ENCODE peak calls at places on chromosomes 11 and 22, in four cellular contexts. One of them, this sample, is unnamed.

GRCh38 chr22:47564158-47564450 is 801.7 kb downstream of the TBC1D22A start:
- DNase-seq in K562: no peak
- DNase-seq in epithelial cell of esophagus: no peak
- DNase-seq in tibial nerve: no peak
- DNase-seq in this sample: no peak

GRCh38 chr11:43145653-43146052 is 166.1 kb upstream of the API5 start:
- DNase-seq in K562: no peak
- DNase-seq in epithelial cell of esophagus: no peak
- DNase-seq in tibial nerve: no peak
- DNase-seq in this sample: no peak

GRCh38 chr11:16613401-16614381 is 124.8 kb upstream of the C11orf58 start:
- DNase-seq in K562: peak; percentile 85
- DNase-seq in epithelial cell of esophagus: peak; percentile 85
- DNase-seq in tibial nerve: peak; percentile 88
- DNase-seq in this sample: peak; percentile 68

GRCh38 chr11:27350503-27350902 is 12.5 kb downstream of the CCDC34 start:
- DNase-seq in K562: no peak
- DNase-seq in epithelial cell of esophagus: no peak
- DNase-seq in tibial nerve: no peak
- DNase-seq in this sample: no peak

GRCh38 chr11:8584511-8584910 is 9.5 kb downstream of the STK33 start:
- DNase-seq in K562: no peak
- DNase-seq in epithelial cell of esophagus: no peak
- DNase-seq in tibial nerve: no peak
- DNase-seq in this sample: no peak

GRCh38 chr22:35637254-35637653 is 11.0 kb upstream of the APOL6 start:
- DNase-seq in K562: no peak
- DNase-seq in epithelial cell of esophagus: no peak
- DNase-seq in tibial nerve: no peak
- DNase-seq in this sample: no peak

GRCh38 chr11:44417756-44418437 is 108.0 kb upstream of the ALX4 start:
- DNase-seq in K562: no peak
- DNase-seq in epithelial cell of esophagus: peak; percentile 41
- DNase-seq in tibial nerve: no peak
- DNase-seq in this sample: no peak

GRCh38 chr11:16049611-16050010 is 306.7 kb downstream of the SOX6 start:
- DNase-seq in K562: no peak
- DNase-seq in epithelial cell of esophagus: no peak
- DNase-seq in tibial nerve: no peak
- DNase-seq in this sample: no peak

GRCh38 chr11:62295504-62295903 is 3.4 kb downstream of the SCGB1D4 start:
- DNase-seq in K562: no peak
- DNase-seq in epithelial cell of esophagus: peak; percentile 57
- DNase-seq in tibial nerve: no peak
- DNase-seq in this sample: no peak

GRCh38 chr11:38169286-38169685 is 1571.2 kb upstream of the RAG2 start:
- DNase-seq in K562: no peak
- DNase-seq in epithelial cell of esophagus: peak; percentile 82
- DNase-seq in tibial nerve: no peak
- DNase-seq in this sample: no peak

GRCh38 chr22:37275134-37275533 is 7.2 kb upstream of the CYTH4 start:
- DNase-seq in K562: no peak
- DNase-seq in epithelial cell of esophagus: no peak
- DNase-seq in tibial nerve: no peak
- DNase-seq in this sample: no peak

GRCh38 chr11:111441443-111441842 is 62.4 kb upstream of the POU2AF1 start:
- DNase-seq in K562: no peak
- DNase-seq in epithelial cell of esophagus: peak; percentile 65
- DNase-seq in tibial nerve: no peak
- DNase-seq in this sample: no peak

GRCh38 chr22:44023404-44024287 is 456 bp upstream of the PARVB start:
- DNase-seq in K562: peak; percentile 75
- DNase-seq in epithelial cell of esophagus: peak; percentile 17
- DNase-seq in tibial nerve: no peak
- DNase-seq in this sample: no peak

GRCh38 chr11:104582431-104582830 is 315.8 kb downstream of the CASP12 start:
- DNase-seq in K562: no peak
- DNase-seq in epithelial cell of esophagus: no peak
- DNase-seq in tibial nerve: no peak
- DNase-seq in this sample: no peak

GRCh38 chr11:109945626-109946321 is 147.4 kb upstream of the ZC3H12C start:
- DNase-seq in K562: no peak
- DNase-seq in epithelial cell of esophagus: no peak
- DNase-seq in tibial nerve: no peak
- DNase-seq in this sample: no peak

GRCh38 chr11:109940816-109941215 is 152.4 kb upstream of the ZC3H12C start:
- DNase-seq in K562: peak; percentile 39
- DNase-seq in epithelial cell of esophagus: peak; percentile 97
- DNase-seq in tibial nerve: no peak
- DNase-seq in this sample: no peak

DNA sequence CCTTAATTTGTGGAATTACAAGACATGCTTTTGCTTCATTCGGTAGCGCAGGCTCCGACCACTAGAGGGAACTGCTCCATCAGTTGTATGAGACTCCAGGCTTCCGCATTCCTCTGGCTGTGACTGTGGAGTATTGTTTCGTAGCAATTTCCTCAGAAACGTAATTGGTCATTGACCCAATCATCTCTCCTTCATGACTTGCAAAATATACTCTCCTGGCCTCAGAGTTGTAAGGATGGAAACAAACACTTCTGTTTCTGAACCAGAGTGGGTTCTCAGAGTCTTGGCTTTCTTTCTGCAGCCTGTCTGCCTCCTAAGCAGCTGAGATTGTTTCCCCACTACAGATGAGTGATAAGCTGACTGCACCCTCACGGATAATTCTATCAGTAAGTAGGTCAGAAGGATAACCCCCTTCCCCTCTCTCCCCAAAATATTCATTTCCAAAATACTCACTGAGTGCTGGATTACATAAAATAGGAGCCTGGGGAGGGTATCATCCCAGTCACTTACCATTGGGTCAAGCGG is 146.8 kb upstream of the ZC3H12C start:
- DNase-seq in K562: peak; percentile 74
- DNase-seq in epithelial cell of esophagus: peak; percentile 95
- DNase-seq in tibial nerve: peak; percentile 81
- DNase-seq in this sample: no peak
- TF ChIP-seq CTCF in K562: peak; percentile 90
- TF ChIP-seq CTCF in epithelial cell of esophagus: peak; percentile 99
- TF ChIP-seq CTCF in tibial nerve: peak; percentile 94
- TF ChIP-seq CTCF in this sample: peak; percentile 97

GRCh38 chr11:34105957-34106504 is 602 bp downstream of the NAT10 start:
- DNase-seq in K562: peak; percentile 54
- DNase-seq in epithelial cell of esophagus: peak; percentile 16
- DNase-seq in tibial nerve: no peak
- DNase-seq in this sample: no peak

GRCh38 chr11:34104680-34105078 is 750 bp upstream of the NAT10 start:
- DNase-seq in K562: no peak
- DNase-seq in epithelial cell of esophagus: no peak
- DNase-seq in tibial nerve: no peak
- DNase-seq in this sample: no peak

GRCh38 chr11:34105079-34105956 is at the start of gene NAT10:
- DNase-seq in K562: peak; percentile 95
- DNase-seq in epithelial cell of esophagus: peak; percentile 99
- DNase-seq in tibial nerve: peak; percentile 92
- DNase-seq in this sample: peak; percentile 74
- TF ChIP-seq CTCF in K562: peak; percentile 25
- TF ChIP-seq CTCF in epithelial cell of esophagus: peak; percentile 15
- TF ChIP-seq CTCF in tibial nerve: peak; percentile 29
- TF ChIP-seq CTCF in this sample: no peak

DNA sequence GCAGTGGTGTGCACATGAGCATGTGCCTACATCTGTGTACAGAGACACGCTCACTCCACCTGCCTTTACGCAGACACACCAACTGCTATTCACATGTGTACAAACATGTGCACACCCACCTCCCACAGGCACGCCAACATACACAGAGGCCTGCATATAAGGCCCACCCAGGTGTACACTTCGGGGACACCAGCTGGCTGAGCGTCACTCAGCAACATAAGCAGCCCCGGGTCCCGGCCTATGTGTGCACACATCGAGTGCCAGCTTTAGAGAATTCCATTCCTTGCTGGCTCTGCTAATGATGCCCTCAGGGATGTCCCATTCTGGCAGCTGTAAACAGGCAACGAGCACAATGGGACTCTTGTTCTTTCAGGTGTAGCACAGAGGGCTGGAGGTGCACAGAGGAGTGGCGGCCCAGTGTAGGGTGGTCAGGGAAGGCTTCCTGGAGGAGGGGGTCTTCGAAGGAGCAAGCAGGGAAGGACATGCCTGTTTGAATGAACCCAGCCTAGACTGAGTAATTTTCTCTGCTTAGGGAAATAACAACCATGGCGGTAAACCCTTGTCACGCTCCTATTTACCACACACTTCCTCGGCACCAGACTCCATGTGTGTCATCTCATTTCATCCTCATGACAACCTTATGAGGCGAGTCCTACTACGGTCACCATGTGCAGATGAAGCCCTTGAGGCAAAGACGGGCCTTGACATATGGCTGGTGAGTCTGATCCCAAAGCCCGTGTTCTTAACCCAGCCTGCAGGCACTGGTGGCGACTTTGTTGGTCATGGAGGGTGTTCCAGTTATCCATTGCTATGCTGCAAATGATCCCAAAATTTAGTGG is 35.1 kb downstream of the RPL3 start:
- DNase-seq in K562: no peak
- DNase-seq in epithelial cell of esophagus: no peak
- DNase-seq in tibial nerve: no peak
- DNase-seq in this sample: no peak
- TF ChIP-seq CTCF in K562: no peak
- TF ChIP-seq CTCF in epithelial cell of esophagus: no peak
- TF ChIP-seq CTCF in tibial nerve: no peak
- TF ChIP-seq CTCF in this sample: no peak

DNA sequence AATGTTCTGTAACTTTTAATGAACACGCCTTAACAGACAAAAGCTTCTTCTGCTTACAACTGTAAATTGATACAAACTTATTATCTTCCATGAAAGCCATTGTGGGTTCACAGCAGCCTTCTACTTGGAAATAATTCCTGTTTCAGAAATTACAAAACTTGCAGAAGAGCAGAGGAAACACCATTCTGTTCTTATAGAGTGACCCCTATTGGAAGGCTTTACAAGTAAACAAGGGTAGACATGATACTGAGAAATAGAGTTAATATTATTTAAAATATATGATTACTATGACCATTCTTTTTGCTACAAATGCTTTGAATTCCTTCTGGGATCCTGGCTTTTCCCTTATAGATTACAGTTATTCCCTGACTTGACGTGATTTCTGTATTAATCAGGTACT is 32.4 kb upstream of the KCNA4 start:
- DNase-seq in K562: no peak
- DNase-seq in epithelial cell of esophagus: no peak
- DNase-seq in tibial nerve: no peak
- DNase-seq in this sample: no peak
- TF ChIP-seq CTCF in K562: no peak
- TF ChIP-seq CTCF in epithelial cell of esophagus: no peak
- TF ChIP-seq CTCF in tibial nerve: no peak
- TF ChIP-seq CTCF in this sample: peak; percentile 16

DNA sequence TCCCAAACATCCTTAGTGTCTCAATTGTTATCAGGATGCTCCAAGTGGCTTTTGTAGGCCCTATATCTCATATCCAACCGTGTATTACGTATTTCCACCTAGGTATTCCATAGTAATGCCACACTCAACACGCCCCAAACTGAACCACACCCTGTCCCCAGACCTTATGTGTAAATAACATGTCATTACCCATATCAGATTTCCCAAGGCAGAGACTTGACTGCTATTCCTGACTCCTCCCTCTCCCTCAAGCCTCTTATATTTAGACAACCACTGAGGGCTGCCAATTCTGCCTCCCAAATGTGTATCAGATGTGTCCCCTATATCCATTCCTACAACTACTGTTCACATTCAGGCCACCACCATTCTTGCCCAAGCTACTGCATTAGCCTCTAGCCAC is 132.8 kb upstream of the NCAM1 start:
- DNase-seq in K562: no peak
- DNase-seq in epithelial cell of esophagus: no peak
- DNase-seq in tibial nerve: no peak
- DNase-seq in this sample: no peak
- TF ChIP-seq CTCF in K562: no peak
- TF ChIP-seq CTCF in epithelial cell of esophagus: no peak
- TF ChIP-seq CTCF in tibial nerve: no peak
- TF ChIP-seq CTCF in this sample: no peak

DNA sequence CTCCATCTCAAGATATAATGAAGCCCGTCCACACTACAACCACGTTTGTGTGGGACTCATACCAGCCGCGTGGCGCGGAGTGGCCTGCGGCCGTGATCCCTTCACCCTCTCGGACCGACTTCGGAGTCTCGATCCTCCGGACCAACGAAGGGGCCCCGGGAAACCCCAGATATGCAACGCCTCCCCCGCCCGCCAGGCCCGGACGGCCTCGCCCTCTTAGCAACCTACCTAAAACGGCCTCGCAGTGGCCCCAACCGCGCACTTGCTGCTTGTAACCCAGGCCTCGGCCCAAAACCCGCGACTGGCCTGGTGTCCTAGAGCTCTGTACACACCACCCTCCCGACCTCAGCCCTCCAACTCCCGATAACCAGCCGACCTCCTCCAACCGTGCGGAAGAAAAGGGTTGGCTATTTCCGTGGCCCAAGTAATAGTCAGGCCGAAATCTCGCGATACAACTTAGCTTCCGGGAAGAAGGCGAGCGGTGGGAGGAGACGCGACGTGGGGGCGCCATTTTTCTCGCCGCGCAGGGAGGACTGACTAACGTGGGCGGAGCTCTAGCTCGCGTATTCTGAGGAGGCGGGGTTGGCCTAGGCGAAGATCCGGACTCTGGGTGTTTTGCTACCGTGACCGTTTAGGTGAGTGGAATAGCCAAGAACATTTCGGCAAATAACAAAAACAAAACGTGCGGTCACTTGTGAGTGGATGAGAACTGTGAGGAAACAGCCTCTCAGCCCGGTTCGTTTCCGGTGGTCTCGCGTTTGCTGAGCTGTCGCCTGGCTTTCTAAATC is at the start of the genes C11orf54 and TAF1D:
- DNase-seq in K562: peak; percentile 94
- DNase-seq in epithelial cell of esophagus: peak; percentile 98
- DNase-seq in tibial nerve: peak; percentile 93
- DNase-seq in this sample: peak; percentile 68
- TF ChIP-seq CTCF in K562: no peak
- TF ChIP-seq CTCF in epithelial cell of esophagus: no peak
- TF ChIP-seq CTCF in tibial nerve: peak; percentile 50
- TF ChIP-seq CTCF in this sample: no peak

GRCh38 chr11:12074529-12075195 is 35.7 kb upstream of the MICAL2 start:
- DNase-seq in K562: no peak
- DNase-seq in epithelial cell of esophagus: no peak
- DNase-seq in tibial nerve: no peak
- DNase-seq in this sample: no peak
- TF ChIP-seq CTCF in K562: no peak
- TF ChIP-seq CTCF in epithelial cell of esophagus: no peak
- TF ChIP-seq CTCF in tibial nerve: no peak
- TF ChIP-seq CTCF in this sample: no peak